ENCODE peak calls at places on chromosome 13, in nine cellular contexts. Z is Caco-2, Y is left ventricle myocardium inferior, V is NCI-H2081, J is NCI-H1092 treated with DMSO at 0.1 percent for 48 hours, A is LNCaP clone FGC, U is aorta, W is AG10803, X is T-helper 2 cell. L is an unnamed sample.

GRCh38 chr13:99151516-99151915 is 49.1 kb upstream of the UBAC2 start:
- DNase-seq in V (no peak), A (no peak), X (no peak), U (no peak), Z (no peak), W (peak; percentile 59), J (no peak), Y (no peak), L (peak; percentile 48)

GRCh38 chr13:21137696-21138095 is 38.7 kb downstream of the SKA3 start:
- DNase-seq in V (no peak), X (no peak), Z (no peak), J (no peak), U (no peak), W (peak; percentile 8), Y (no peak), A (no peak), L (no peak)

GRCh38 chr13:80577951-80578670 is 237.2 kb upstream of the SPRY2 start:
- DNase-seq in Z (peak; percentile 45), J (no peak), V (no peak), U (no peak), X (no peak), Y (no peak), A (no peak), W (no peak), L (no peak)

GRCh38 chr13:94435604-94436226 is 43.8 kb downstream of the DCT start:
- DNase-seq in X (no peak), J (peak; percentile 85), U (no peak), V (peak; percentile 75), W (peak; percentile 59), A (no peak), Y (no peak), Z (no peak), L (peak; percentile 37)

GRCh38 chr13:78972561-78972960 is 313.6 kb upstream of the OBI1 start:
- DNase-seq in J (no peak), U (no peak), W (no peak), Y (no peak), X (no peak), A (no peak), V (no peak), Z (no peak), L (no peak)

GRCh38 chr13:36420437-36420891 is 11.8 kb upstream of the CCNA1 start:
- DNase-seq in V (peak; percentile 80), U (peak; percentile 83), Z (peak; percentile 66), W (peak; percentile 57), X (peak; percentile 28), A (peak; percentile 6), Y (peak; percentile 42), J (peak; percentile 71), L (peak; percentile 40)

GRCh38 chr13:57314897-57315520 is 148.0 kb downstream of the PRR20E start:
- DNase-seq in X (no peak), Z (no peak), V (no peak), U (no peak), A (no peak), W (no peak), J (no peak), Y (no peak), L (no peak)

GRCh38 chr13:98834254-98834960 is 81.9 kb upstream of the SLC15A1 start:
- DNase-seq in U (no peak), J (peak; percentile 73), X (no peak), W (no peak), Z (no peak), Y (no peak), A (no peak), V (no peak), L (no peak)

GRCh38 chr13:111370147-111370546 is 49.7 kb downstream of the TEX29 start:
- DNase-seq in W (no peak), Y (no peak), Z (no peak), J (no peak), V (no peak), U (no peak), A (no peak), X (no peak), L (no peak)

GRCh38 chr13:90254437-90254836 is 1093.0 kb upstream of the MIR17HG start:
- DNase-seq in V (no peak), U (no peak), A (no peak), J (no peak), Y (no peak), Z (no peak), X (no peak), W (no peak), L (no peak)

GRCh38 chr13:27182844-27183497 is 11.4 kb upstream of the USP12 start:
- DNase-seq in A (no peak), W (peak; percentile 80), Y (peak; percentile 58), U (peak; percentile 85), X (no peak), J (no peak), V (no peak), Z (no peak), L (peak; percentile 98)

GRCh38 chr13:85230754-85231153 is 568.5 kb downstream of the SLITRK6 start:
- DNase-seq in Z (no peak), A (no peak), J (peak; percentile 16), Y (no peak), U (no peak), V (peak; percentile 59), X (no peak), W (no peak), L (no peak)

GRCh38 chr13:23469901-23470525 is 36.5 kb upstream of the SACS start:
- DNase-seq in W (peak; percentile 97), J (no peak), Y (no peak), U (no peak), V (no peak), X (no peak), Z (no peak), A (no peak), L (no peak)

GRCh38 chr13:70523622-70524021 is 415.4 kb upstream of the KLHL1 start:
- DNase-seq in X (no peak), W (no peak), J (peak; percentile 47), A (no peak), Z (no peak), U (no peak), Y (no peak), V (no peak), L (no peak)

GRCh38 chr13:79062291-79062690 is 343.8 kb downstream of the RBM26 start:
- DNase-seq in U (no peak), Z (no peak), X (no peak), W (no peak), V (no peak), Y (no peak), A (no peak), J (no peak), L (no peak)

GRCh38 chr13:59413121-59413520 is 750.6 kb downstream of the DIAPH3 start:
- DNase-seq in X (no peak), J (no peak), U (no peak), W (no peak), Y (no peak), Z (no peak), V (no peak), A (no peak), L (no peak)

GRCh38 chr13:73228546-73228945 is 169.7 kb downstream of the KLF5 start:
- DNase-seq in Z (no peak), Y (no peak), X (no peak), A (no peak), J (no peak), W (no peak), V (no peak), U (no peak), L (no peak)

GRCh38 chr13:97043302-97043701 is 49.0 kb upstream of the OXGR1 start:
- DNase-seq in J (no peak), W (peak; percentile 85), Z (no peak), Y (no peak), A (no peak), V (no peak), U (no peak), X (no peak), L (peak; percentile 41)

GRCh38 chr13:99989376-99990044 is 7.9 kb downstream of the ZIC2 start:
- DNase-seq in Z (no peak), X (no peak), Y (no peak), U (peak; percentile 70), W (no peak), J (no peak), A (no peak), V (peak; percentile 59), L (no peak)

GRCh38 chr13:23986619-23987018 is 89.3 kb upstream of the C1QTNF9B start:
- DNase-seq in W (peak; percentile 98), U (no peak), Y (no peak), A (no peak), Z (no peak), J (no peak), X (no peak), V (no peak), L (peak; percentile 74)

GRCh38 chr13:81872581-81872980 is 1531.7 kb upstream of the SPRY2 start:
- DNase-seq in U (no peak), Z (no peak), W (no peak), A (peak; percentile 6), V (peak; percentile 47), Y (no peak), J (peak; percentile 56), X (no peak), L (no peak)

GRCh38 chr13:76440568-76440967 is 445.6 kb downstream of the KCTD12 start:
- DNase-seq in W (no peak), Y (no peak), A (no peak), J (no peak), X (no peak), Z (no peak), V (no peak), U (no peak), L (no peak)

GRCh38 chr13:34153428-34154180 is 335.7 kb downstream of the RFC3 start:
- DNase-seq in V (no peak), X (no peak), A (no peak), Y (no peak), U (no peak), Z (no peak), W (no peak), J (no peak), L (no peak)

GRCh38 chr13:97165527-97166425 is 56.4 kb upstream of the MBNL2 start:
- DNase-seq in Z (no peak), A (peak; percentile 30), V (peak; percentile 7), X (no peak), W (no peak), J (no peak), U (no peak), Y (no peak), L (no peak)

GRCh38 chr13:33174980-33175379 is 110.6 kb downstream of the STARD13 start:
- DNase-seq in X (no peak), V (no peak), Y (no peak), J (no peak), W (peak; percentile 70), A (no peak), Z (no peak), U (no peak), L (peak; percentile 71)

GRCh38 chr13:19183676-19184075 is 2.1 kb upstream of the TUBA3C start:
- DNase-seq in J (no peak), V (no peak), A (no peak), Z (no peak), W (no peak), Y (no peak), U (peak; percentile 30), X (no peak), L (no peak)

GRCh38 chr13:88919970-88920628 is 1248.9 kb downstream of the SLITRK5 start:
- DNase-seq in X (no peak), J (no peak), U (no peak), V (no peak), A (no peak), Y (no peak), W (no peak), Z (no peak), L (no peak)

GRCh38 chr13:25733696-25734435 is 317.9 kb downstream of the SHISA2 start:
- DNase-seq in W (no peak), J (no peak), Z (no peak), V (no peak), X (no peak), U (no peak), A (no peak), Y (no peak), L (no peak)

GRCh38 chr13:107960301-107960700 is 255.0 kb downstream of the LIG4 start:
- DNase-seq in J (no peak), W (no peak), Z (no peak), X (no peak), U (no peak), V (no peak), A (no peak), Y (no peak), L (no peak)